ENCODE peak calls at places on chromosomes 7 and 10, in eight cellular contexts. R, L, E, Y, Z, O, A and S are unnamed samples.

GRCh38 chr7:134678115-134678514 is 31.5 kb downstream of the BPGM start:
- DNase-seq in R (no peak), L (no peak), E (no peak), Y (no peak), Z (no peak), O (no peak), A (no peak), S (no peak)

GRCh38 chr7:35725280-35725680 is 30.3 kb upstream of the HERPUD2 start:
- DNase-seq in R (peak), L (no peak), E (peak), Y (no peak), Z (no peak), O (no peak), A (no peak), S (no peak)

GRCh38 chr7:5824297-5824610 is 42.8 kb upstream of the RNF216 start:
- DNase-seq in R (no peak), L (no peak), E (no peak), Y (no peak), Z (no peak), O (no peak), A (no peak), S (no peak)

GRCh38 chr10:30813872-30814471 is 184.4 kb upstream of the LYZL2 start:
- DNase-seq in R (no peak), L (peak), E (no peak), Y (no peak), Z (no peak), O (no peak), A (no peak), S (peak)

GRCh38 chr10:64873959-64874358 is 1352.8 kb downstream of the REEP3 start:
- DNase-seq in R (no peak), L (no peak), E (no peak), Y (no peak), Z (no peak), O (no peak), A (no peak), S (peak)

GRCh38 chr10:121426307-121426706 is 171.9 kb downstream of the FGFR2 start:
- DNase-seq in R (no peak), L (no peak), E (no peak), Y (no peak), Z (no peak), O (peak), A (no peak), S (no peak)

GRCh38 chr7:111763221-111763791 is 201.0 kb upstream of the IMMP2L start:
- DNase-seq in R (no peak), L (peak), E (no peak), Y (no peak), Z (no peak), O (peak), A (no peak), S (peak)

GRCh38 chr10:64041989-64042490 is 520.8 kb downstream of the REEP3 start:
- DNase-seq in R (peak), L (no peak), E (no peak), Y (peak), Z (no peak), O (no peak), A (no peak), S (no peak)

GRCh38 chr10:6583447-6583846 is 3.4 kb upstream of the PRKCQ start:
- DNase-seq in R (no peak), L (no peak), E (no peak), Y (no peak), Z (no peak), O (no peak), A (no peak), S (no peak)

GRCh38 chr10:112389147-112389822 is 15.4 kb downstream of the ACSL5 start:
- DNase-seq in R (no peak), L (peak), E (no peak), Y (no peak), Z (no peak), O (peak), A (no peak), S (peak)

GRCh38 chr10:109770000-109770399 is 153.3 kb downstream of the XPNPEP1 start:
- DNase-seq in R (no peak), L (no peak), E (no peak), Y (no peak), Z (no peak), O (no peak), A (no peak), S (no peak)
- TF ChIP-seq POLR2A in R (no peak), L (no peak), E (no peak), Y (no peak), Z (no peak), O (no peak), A (no peak), S (no peak)

GRCh38 chr10:129604333-129605032 is 137.4 kb downstream of the MGMT start:
- DNase-seq in R (no peak), L (no peak), E (no peak), Y (no peak), Z (no peak), O (no peak), A (no peak), S (no peak)

GRCh38 chr10:129605266-129605985 is 138.4 kb downstream of the MGMT start:
- DNase-seq in R (no peak), L (peak), E (no peak), Y (no peak), Z (no peak), O (no peak), A (no peak), S (no peak)

GRCh38 chr10:129607607-129608006 is 140.6 kb downstream of the MGMT start:
- DNase-seq in R (no peak), L (no peak), E (no peak), Y (no peak), Z (no peak), O (no peak), A (no peak), S (no peak)

GRCh38 chr10:129602938-129603520 is 136.0 kb downstream of the MGMT start:
- DNase-seq in R (no peak), L (no peak), E (no peak), Y (no peak), Z (no peak), O (no peak), A (no peak), S (no peak)

GRCh38 chr10:129605986-129606518 is 139.0 kb downstream of the MGMT start:
- DNase-seq in R (no peak), L (no peak), E (peak), Y (no peak), Z (peak), O (no peak), A (no peak), S (no peak)
- TF ChIP-seq POLR2A in R (no peak), L (no peak), E (no peak), Y (no peak), Z (peak), O (no peak), A (no peak), S (no peak)

GRCh38 chr7:603152-603941 is 83.7 kb upstream of the PDGFA start:
- DNase-seq in R (peak), L (no peak), E (no peak), Y (no peak), Z (no peak), O (no peak), A (no peak), S (no peak)

GRCh38 chr7:604038-604883 is 84.6 kb upstream of the PDGFA start:
- DNase-seq in R (peak), L (peak), E (peak), Y (peak), Z (peak), O (no peak), A (peak), S (peak)

GRCh38 chr7:600935-601334 is 81.3 kb upstream of the PDGFA start:
- DNase-seq in R (peak), L (no peak), E (no peak), Y (no peak), Z (no peak), O (no peak), A (no peak), S (no peak)

GRCh38 chr7:601573-602340 is 82.1 kb upstream of the PDGFA start:
- DNase-seq in R (peak), L (peak), E (peak), Y (peak), Z (no peak), O (no peak), A (no peak), S (peak)

GRCh38 chr7:602341-603141 is 82.9 kb upstream of the PDGFA start:
- DNase-seq in R (peak), L (no peak), E (peak), Y (peak), Z (no peak), O (no peak), A (no peak), S (no peak)
- TF ChIP-seq POLR2A in R (no peak), L (no peak), E (no peak), Y (no peak), Z (no peak), O (no peak), A (no peak), S (no peak)

GRCh38 chr10:13743101-13743693 is 156.4 kb downstream of the PRPF18 start:
- DNase-seq in R (no peak), L (peak), E (no peak), Y (no peak), Z (no peak), O (no peak), A (no peak), S (no peak)
- TF ChIP-seq POLR2A in R (no peak), L (no peak), E (no peak), Y (no peak), Z (no peak), O (no peak), A (no peak), S (no peak)

DNA sequence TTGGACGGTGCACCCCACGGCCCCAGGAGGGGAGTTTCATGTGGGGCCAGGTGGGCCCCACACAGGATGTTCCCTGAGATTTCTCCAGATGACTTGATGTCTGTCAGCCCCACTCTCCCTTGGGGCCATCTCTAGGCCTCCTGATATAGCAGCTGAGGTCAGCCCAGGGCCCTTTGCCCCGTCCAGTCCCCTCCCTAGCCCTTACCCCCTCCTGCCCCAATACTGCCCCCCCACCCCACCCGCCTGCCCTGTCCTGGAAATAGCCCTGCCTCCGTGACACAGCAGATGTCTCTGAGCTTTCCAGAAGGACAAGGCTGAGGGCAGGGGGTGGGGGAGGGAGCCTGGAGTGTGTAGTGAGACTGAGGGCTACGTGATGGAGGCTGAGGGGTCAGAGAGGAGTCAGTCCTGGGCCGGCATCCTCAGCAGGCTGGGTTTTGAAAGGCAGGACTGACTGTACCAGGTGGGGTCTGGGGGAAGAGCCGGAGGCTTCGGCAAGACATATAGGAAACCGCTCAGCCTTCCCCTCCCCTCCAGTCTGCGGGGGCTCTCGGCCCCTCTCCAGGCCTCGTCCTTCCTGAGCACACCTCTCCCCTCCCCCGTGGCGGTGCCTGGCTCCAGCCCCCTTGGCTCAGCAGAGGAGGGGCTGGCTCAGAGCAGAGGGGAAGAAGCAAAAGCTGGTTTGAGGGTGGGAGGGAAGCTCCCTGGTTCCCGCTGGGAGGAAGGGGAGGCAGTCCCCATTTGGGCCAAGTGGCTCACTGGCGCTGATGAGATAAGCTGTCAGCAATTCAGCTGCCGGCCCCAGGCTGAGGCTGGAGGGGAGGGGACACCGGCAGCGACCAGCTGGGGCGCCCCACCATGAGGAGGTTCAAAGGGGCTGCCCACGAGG is 2.0 kb downstream of the FLNC start:
- DNase-seq in R (peak), L (peak), E (no peak), Y (peak), Z (no peak), O (no peak), A (no peak), S (peak)
- TF ChIP-seq POLR2A in R (no peak), L (no peak), E (no peak), Y (no peak), Z (no peak), O (no peak), A (no peak), S (no peak)

GRCh38 chr7:43764039-43764789 is 5.7 kb downstream of the BLVRA start:
- DNase-seq in R (no peak), L (no peak), E (peak), Y (peak), Z (no peak), O (no peak), A (peak), S (no peak)
- TF ChIP-seq POLR2A in R (no peak), L (no peak), E (no peak), Y (no peak), Z (no peak), O (no peak), A (no peak), S (no peak)

GRCh38 chr7:156947120-156947843 is 2.2 kb upstream of the NOM1 start:
- DNase-seq in R (no peak), L (no peak), E (no peak), Y (no peak), Z (no peak), O (no peak), A (no peak), S (no peak)

GRCh38 chr7:156944876-156945275 is 4.6 kb upstream of the NOM1 start:
- DNase-seq in R (no peak), L (no peak), E (no peak), Y (no peak), Z (no peak), O (no peak), A (no peak), S (no peak)

GRCh38 chr7:156948361-156948760 is 1.2 kb upstream of the NOM1 start:
- DNase-seq in R (no peak), L (no peak), E (no peak), Y (no peak), Z (no peak), O (no peak), A (no peak), S (no peak)

GRCh38 chr7:156950381-156950858 is 908 bp downstream of the NOM1 start:
- DNase-seq in R (no peak), L (peak), E (no peak), Y (no peak), Z (no peak), O (no peak), A (no peak), S (no peak)

GRCh38 chr7:156949541-156950380 is at the start of gene NOM1:
- DNase-seq in R (peak), L (peak), E (peak), Y (peak), Z (peak), O (peak), A (peak), S (peak)
- TF ChIP-seq POLR2A in R (no peak), L (peak), E (peak), Y (peak), Z (peak), O (peak), A (no peak), S (peak)